ENCODE peak calls at places on chromosomes 3 and 15, in four cellular contexts. Z, I, E and C are unnamed samples.

GRCh38 chr3:126468028-126468891 is 7.4 kb downstream of the ZXDC start:
- DNase-seq in E (no peak), I (no peak), Z (no peak), C (no peak)

GRCh38 chr3:9736831-9737230 is 5.3 kb downstream of the BRPF1 start:
- DNase-seq in Z (no peak), I (no peak), E (no peak), C (no peak)

GRCh38 chr3:177528306-177529070 is 331.2 kb upstream of the TBL1XR1 start:
- DNase-seq in I (no peak), E (no peak), Z (no peak), C (no peak)

GRCh38 chr3:11197471-11197870 is 43.2 kb downstream of the HRH1 start:
- DNase-seq in E (no peak), Z (no peak), I (no peak), C (no peak)

GRCh38 chr15:81211376-81211775 is 14.7 kb downstream of the IL16 start:
- DNase-seq in E (no peak), I (no peak), Z (no peak), C (no peak)

GRCh38 chr3:184443364-184443763 is 63.5 kb downstream of the CHRD start:
- DNase-seq in E (no peak), Z (no peak), I (no peak), C (no peak)

GRCh38 chr15:33160054-33160453 is 34.5 kb downstream of the FMN1 start:
- DNase-seq in I (no peak), E (no peak), Z (no peak), C (no peak)

GRCh38 chr3:51673181-51673801 is 2.2 kb downstream of the TEX264 start:
- DNase-seq in Z (no peak), I (no peak), E (peak; percentile 44), C (no peak)

GRCh38 chr3:38229036-38229435 is 36.6 kb upstream of the SLC22A13 start:
- DNase-seq in Z (no peak), I (no peak), E (no peak), C (no peak)

GRCh38 chr15:84715442-84716035 is 400 bp downstream of the SEC11A start:
- DNase-seq in Z (no peak), I (no peak), E (no peak), C (peak; percentile 45)

GRCh38 chr3:56269755-56270154 is 198.5 kb downstream of the ERC2 start:
- DNase-seq in Z (no peak), E (no peak), I (no peak), C (no peak)

GRCh38 chr3:10334461-10334860 is 13.5 kb upstream of the SEC13 start:
- DNase-seq in Z (peak; percentile 76), E (no peak), I (no peak), C (peak; percentile 65)

GRCh38 chr15:78950906-78951840 is 6.3 kb upstream of the CTSH start:
- DNase-seq in Z (no peak), I (no peak), E (peak; percentile 61), C (peak; percentile 59)

GRCh38 chr3:181316481-181316880 is 326.9 kb upstream of the DNAJC19 start:
- DNase-seq in Z (no peak), I (no peak), E (no peak), C (no peak)

GRCh38 chr3:148847351-148847750 is 17.7 kb upstream of the CPA3 start:
- DNase-seq in I (no peak), Z (no peak), E (no peak), C (no peak)

GRCh38 chr15:35427496-35427895 is 118.5 kb downstream of the DPH6 start:
- DNase-seq in E (no peak), I (no peak), Z (no peak), C (no peak)

GRCh38 chr3:42042747-42043115 is 48.4 kb upstream of the TRAK1 start:
- DNase-seq in I (no peak), E (no peak), Z (no peak), C (no peak)

GRCh38 chr3:126152458-126152857 is 27.9 kb downstream of the ALDH1L1 start:
- DNase-seq in Z (no peak), I (no peak), E (no peak), C (no peak)

GRCh38 chr3:39502838-39503145 is 35.3 kb downstream of the MOBP start:
- DNase-seq in E (no peak), I (no peak), Z (no peak), C (no peak)

GRCh38 chr3:57956119-57956832 is 51.9 kb upstream of the FLNB start:
- DNase-seq in Z (no peak), I (no peak), E (no peak), C (no peak)

GRCh38 chr3:108153451-108153981 is 62.7 kb upstream of the CD47 start:
- DNase-seq in I (peak; percentile 29), Z (peak; percentile 9), E (peak; percentile 37), C (no peak)

GRCh38 chr3:120604382-120604781 is 8.2 kb downstream of the NDUFB4 start:
- DNase-seq in E (no peak), Z (no peak), I (no peak), C (no peak)

GRCh38 chr3:189233225-189233858 is 61.6 kb downstream of the TPRG1 start:
- DNase-seq in E (peak; percentile 39), Z (no peak), I (peak; percentile 31), C (peak; percentile 73)

GRCh38 chr3:151085889-151086483 is 522 bp downstream of the MED12L start:
- DNase-seq in I (no peak), E (no peak), Z (no peak), C (peak; percentile 30)

GRCh38 chr3:149376728-149377407 is 581 bp downstream of the TM4SF1 start:
- DNase-seq in E (no peak), I (no peak), Z (no peak), C (no peak)

GRCh38 chr3:16761576-16761975 is 123.2 kb upstream of the PLCL2 start:
- DNase-seq in E (no peak), I (no peak), Z (no peak), C (no peak)

GRCh38 chr15:79878078-79878705 is 18.6 kb downstream of the MTHFS start:
- DNase-seq in Z (no peak), I (no peak), E (no peak), C (no peak)

GRCh38 chr3:187811580-187812250 is 66.4 kb upstream of the BCL6 start:
- DNase-seq in I (no peak), Z (no peak), E (no peak), C (peak; percentile 9)

GRCh38 chr3:81592101-81592500 is 169.3 kb downstream of the GBE1 start:
- DNase-seq in Z (no peak), I (no peak), E (no peak), C (peak; percentile 11)

GRCh38 chr15:93270937-93271472 is 182.0 kb upstream of the RGMA start:
- DNase-seq in I (no peak), E (no peak), Z (no peak), C (no peak)

GRCh38 chr3:88807471-88808090 is 299.8 kb upstream of the EPHA3 start:
- DNase-seq in I (no peak), Z (no peak), E (no peak), C (no peak)

GRCh38 chr3:196554205-196554604 is 14.1 kb downstream of the WDR53 start:
- DNase-seq in E (no peak), I (no peak), Z (no peak), C (no peak)

GRCh38 chr3:152183473-152183872 is 85.3 kb upstream of the MBNL1 start:
- DNase-seq in Z (peak; percentile 51), I (no peak), E (peak; percentile 54), C (peak; percentile 62)

GRCh38 chr3:171564723-171565122 is 104.5 kb upstream of the TNIK start:
- DNase-seq in I (no peak), Z (no peak), E (no peak), C (no peak)

GRCh38 chr3:167115331-167115934 is 264.7 kb downstream of the ZBBX start:
- DNase-seq in E (no peak), Z (no peak), I (no peak), C (no peak)

GRCh38 chr3:157156844-157157635 is 2.9 kb downstream of the CCNL1 start:
- DNase-seq in I (no peak), E (peak; percentile 15), Z (no peak), C (no peak)
- TF ChIP-seq RAD21 in I (no peak), E (no peak), Z (no peak), C (no peak)

DNA sequence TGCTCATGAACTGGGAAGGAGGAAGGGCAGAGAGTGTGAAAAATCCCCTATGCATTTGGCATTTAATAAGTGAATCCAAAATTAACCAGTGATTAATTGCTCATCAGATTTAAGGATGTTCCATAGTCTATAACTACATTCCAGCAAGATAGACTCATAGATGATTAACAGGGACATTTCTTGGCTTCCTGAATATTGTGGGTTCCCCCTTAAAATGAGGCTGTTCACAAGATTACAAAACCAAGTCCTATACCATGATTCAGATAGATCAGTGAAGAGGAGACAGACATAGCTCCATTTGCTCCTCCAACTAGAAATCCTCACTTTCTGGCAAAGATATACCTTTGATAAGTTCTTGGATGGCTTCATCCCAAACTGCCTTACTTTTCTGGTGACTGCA is 15.4 kb downstream of the RASGRP1 start:
- DNase-seq in I (no peak), Z (no peak), E (no peak), C (no peak)
- TF ChIP-seq RNF2 in I (no peak), Z (no peak), E (no peak), C (no peak)

GRCh38 chr15:64634576-64635485 is 140.6 kb downstream of the RBPMS2 start:
- DNase-seq in Z (no peak), I (peak; percentile 38), E (peak; percentile 72), C (no peak)
- TF ChIP-seq RAD21 in Z (no peak), I (no peak), E (no peak), C (no peak)

GRCh38 chr3:101646726-101647125 is 30.2 kb downstream of the ZBTB11 start:
- DNase-seq in Z (no peak), I (no peak), E (no peak), C (no peak)

GRCh38 chr3:101642441-101642840 is 34.5 kb downstream of the ZBTB11 start:
- DNase-seq in I (no peak), E (no peak), Z (no peak), C (no peak)

GRCh38 chr3:101643009-101643844 is 33.7 kb downstream of the ZBTB11 start:
- DNase-seq in I (no peak), E (no peak), Z (no peak), C (no peak)

GRCh38 chr3:101640256-101640655 is 36.7 kb downstream of the ZBTB11 start:
- DNase-seq in I (no peak), Z (no peak), E (no peak), C (no peak)

DNA sequence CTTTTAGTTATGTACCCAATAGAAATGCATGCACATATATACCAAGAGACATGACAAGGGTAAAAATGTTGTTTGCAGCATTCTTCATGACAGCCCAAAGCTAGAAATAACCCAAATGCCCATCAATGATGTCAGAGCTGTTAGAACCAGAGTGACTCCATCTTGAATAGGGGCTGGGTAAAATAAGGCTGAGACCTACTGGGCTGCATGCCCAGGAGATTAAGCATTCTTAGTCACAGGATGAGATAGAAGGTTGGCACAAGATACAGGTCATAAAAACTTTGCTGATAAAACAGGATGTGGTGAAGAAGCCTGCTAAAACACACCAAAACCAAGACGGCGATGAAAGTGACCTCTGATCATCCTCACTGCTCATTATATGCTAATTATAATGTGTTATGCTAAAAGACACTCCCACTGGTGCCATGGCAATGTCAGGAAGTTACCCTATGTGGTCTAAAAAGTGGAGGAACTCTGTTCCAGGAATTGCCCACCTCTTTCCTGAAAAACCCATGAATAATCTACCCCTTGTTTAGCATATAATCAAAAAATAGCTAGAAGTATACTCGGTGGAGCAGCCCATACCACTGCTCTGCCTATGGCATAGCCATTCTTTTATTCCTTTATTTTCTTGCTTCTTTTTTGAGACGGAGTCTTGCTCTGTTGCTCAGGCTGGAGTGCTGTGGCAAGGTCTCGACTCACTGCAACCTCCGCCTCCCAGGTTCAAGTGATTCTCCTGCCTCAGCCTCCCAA is 32.9 kb downstream of the ZBTB11 start:
- DNase-seq in Z (no peak), I (no peak), E (no peak), C (no peak)
- TF ChIP-seq RNF2 in Z (no peak), I (no peak), E (no peak), C (no peak)